ENCODE peak calls at places on chromosome 5, in five cellular contexts. One of them, this sample, is unnamed.

GRCh38 chr5:24538345-24538744 is 106.4 kb downstream of the CDH10 start:
- DNase-seq in aorta: no peak
- DNase-seq in WERI-Rb-1: no peak
- DNase-seq in astrocyte: no peak
- DNase-seq in CD8-positive, alpha-beta memory T cell: no peak
- DNase-seq in this sample: no peak

GRCh38 chr5:115575167-115576070 is 26.9 kb downstream of the TICAM2 start:
- DNase-seq in CD8-positive, alpha-beta memory T cell: no peak
- DNase-seq in WERI-Rb-1: no peak
- DNase-seq in astrocyte: peak; percentile 87
- DNase-seq in aorta: no peak
- DNase-seq in this sample: no peak

GRCh38 chr5:150734579-150735384 is 24.0 kb downstream of the DCTN4 start:
- DNase-seq in aorta: no peak
- DNase-seq in WERI-Rb-1: no peak
- DNase-seq in CD8-positive, alpha-beta memory T cell: no peak
- DNase-seq in astrocyte: no peak
- DNase-seq in this sample: peak; percentile 41

GRCh38 chr5:127012933-127013332 is 17.4 kb downstream of the MARCHF3 start:
- DNase-seq in CD8-positive, alpha-beta memory T cell: no peak
- DNase-seq in aorta: no peak
- DNase-seq in WERI-Rb-1: no peak
- DNase-seq in astrocyte: peak; percentile 74
- DNase-seq in this sample: no peak

GRCh38 chr5:159695741-159696294 is 220.5 kb upstream of the ADRA1B start:
- DNase-seq in aorta: no peak
- DNase-seq in CD8-positive, alpha-beta memory T cell: no peak
- DNase-seq in astrocyte: no peak
- DNase-seq in WERI-Rb-1: no peak
- DNase-seq in this sample: no peak

GRCh38 chr5:56356121-56356875 is 123.2 kb upstream of the ANKRD55 start:
- DNase-seq in aorta: no peak
- DNase-seq in astrocyte: no peak
- DNase-seq in WERI-Rb-1: no peak
- DNase-seq in CD8-positive, alpha-beta memory T cell: no peak
- DNase-seq in this sample: no peak

GRCh38 chr5:143200781-143201398 is 202.6 kb downstream of the NR3C1 start:
- DNase-seq in astrocyte: peak; percentile 94
- DNase-seq in WERI-Rb-1: no peak
- DNase-seq in aorta: no peak
- DNase-seq in CD8-positive, alpha-beta memory T cell: no peak
- DNase-seq in this sample: no peak

GRCh38 chr5:3607541-3608147 is 12.0 kb downstream of the IRX1 start:
- DNase-seq in astrocyte: peak; percentile 38
- DNase-seq in WERI-Rb-1: no peak
- DNase-seq in aorta: no peak
- DNase-seq in CD8-positive, alpha-beta memory T cell: no peak
- DNase-seq in this sample: no peak

GRCh38 chr5:158139161-158139560 is 280.2 kb upstream of the CLINT1 start:
- DNase-seq in WERI-Rb-1: no peak
- DNase-seq in CD8-positive, alpha-beta memory T cell: no peak
- DNase-seq in astrocyte: peak; percentile 73
- DNase-seq in aorta: no peak
- DNase-seq in this sample: no peak

GRCh38 chr5:125659316-125660071 is 763.7 kb upstream of the GRAMD2B start:
- DNase-seq in astrocyte: peak; percentile 73
- DNase-seq in WERI-Rb-1: no peak
- DNase-seq in CD8-positive, alpha-beta memory T cell: no peak
- DNase-seq in aorta: no peak
- DNase-seq in this sample: no peak

GRCh38 chr5:162190-162564 is 29.1 kb upstream of the LRRC14B start:
- DNase-seq in astrocyte: no peak
- DNase-seq in CD8-positive, alpha-beta memory T cell: no peak
- DNase-seq in WERI-Rb-1: no peak
- DNase-seq in aorta: peak; percentile 53
- DNase-seq in this sample: no peak

GRCh38 chr5:124341066-124341943 is 405.1 kb downstream of the ZNF608 start:
- DNase-seq in astrocyte: no peak
- DNase-seq in WERI-Rb-1: no peak
- DNase-seq in aorta: no peak
- DNase-seq in CD8-positive, alpha-beta memory T cell: no peak
- DNase-seq in this sample: peak; percentile 15

GRCh38 chr5:55989860-55990259 is 4.9 kb downstream of the IL6ST start:
- DNase-seq in CD8-positive, alpha-beta memory T cell: no peak
- DNase-seq in aorta: no peak
- DNase-seq in WERI-Rb-1: no peak
- DNase-seq in astrocyte: no peak
- DNase-seq in this sample: no peak

GRCh38 chr5:172090976-172091547 is 84.6 kb upstream of the FBXW11 start:
- DNase-seq in aorta: peak; percentile 48
- DNase-seq in WERI-Rb-1: no peak
- DNase-seq in CD8-positive, alpha-beta memory T cell: no peak
- DNase-seq in astrocyte: no peak
- DNase-seq in this sample: no peak

GRCh38 chr5:132422720-132423442 is 53.4 kb downstream of the SLC22A5 start:
- DNase-seq in WERI-Rb-1: peak; percentile 62
- DNase-seq in astrocyte: no peak
- DNase-seq in CD8-positive, alpha-beta memory T cell: no peak
- DNase-seq in aorta: no peak
- DNase-seq in this sample: peak; percentile 53

GRCh38 chr5:143546394-143546793 is 142.9 kb upstream of the NR3C1 start:
- DNase-seq in aorta: no peak
- DNase-seq in WERI-Rb-1: no peak
- DNase-seq in astrocyte: no peak
- DNase-seq in CD8-positive, alpha-beta memory T cell: no peak
- DNase-seq in this sample: no peak

DNA sequence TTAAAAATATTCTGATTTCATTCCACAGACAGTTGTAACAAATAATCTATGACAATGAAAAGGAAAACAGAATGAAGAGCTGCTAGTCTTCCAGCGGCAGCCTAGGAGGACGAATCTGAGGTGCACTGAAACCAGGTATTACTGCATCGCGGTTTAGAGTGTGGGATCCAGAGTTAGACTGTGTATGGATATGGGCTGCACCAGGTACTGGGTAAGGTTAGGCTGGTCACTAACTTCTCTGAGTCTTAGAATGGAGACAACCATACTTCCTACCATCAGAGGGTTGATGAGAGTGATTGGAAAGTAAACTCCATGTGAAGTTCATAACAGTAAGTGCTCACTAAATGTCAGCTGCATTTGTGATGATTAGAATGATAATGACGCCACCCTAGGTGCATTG is 158.7 kb downstream of the MYO10 start:
- DNase-seq in astrocyte: no peak
- DNase-seq in aorta: no peak
- DNase-seq in CD8-positive, alpha-beta memory T cell: no peak
- DNase-seq in WERI-Rb-1: no peak
- DNase-seq in this sample: no peak
- H3K36me3 ChIP-seq in astrocyte: peaks cover 25% of the 10 kb centered on the region
- H3K36me3 ChIP-seq in aorta: no peaks in the 10 kb centered on the region
- H3K36me3 ChIP-seq in CD8-positive, alpha-beta memory T cell: no peaks in the 10 kb centered on the region
- H3K36me3 ChIP-seq in WERI-Rb-1: peaks cover 35% of the 10 kb centered on the region
- H3K36me3 ChIP-seq in this sample: no peaks in the 10 kb centered on the region

GRCh38 chr5:79619849-79620248 is 7.6 kb downstream of the TENT2 start:
- DNase-seq in astrocyte: no peak
- DNase-seq in CD8-positive, alpha-beta memory T cell: no peak
- DNase-seq in WERI-Rb-1: no peak
- DNase-seq in aorta: no peak
- DNase-seq in this sample: no peak
- H3K36me3 ChIP-seq in astrocyte: peaks cover 24% of the 10 kb centered on the region
- H3K36me3 ChIP-seq in CD8-positive, alpha-beta memory T cell: peaks cover 41% of the 10 kb centered on the region
- H3K36me3 ChIP-seq in WERI-Rb-1: peaks cover 77% of the 10 kb centered on the region
- H3K36me3 ChIP-seq in aorta: no peaks in the 10 kb centered on the region
- H3K36me3 ChIP-seq in this sample: no peaks in the 10 kb centered on the region

GRCh38 chr5:96994493-96994892 is 58.6 kb downstream of the LNPEP start:
- DNase-seq in CD8-positive, alpha-beta memory T cell: no peak
- DNase-seq in WERI-Rb-1: no peak
- DNase-seq in aorta: no peak
- DNase-seq in astrocyte: no peak
- DNase-seq in this sample: no peak

GRCh38 chr5:96993760-96994159 is 57.9 kb downstream of the LNPEP start:
- DNase-seq in astrocyte: no peak
- DNase-seq in aorta: no peak
- DNase-seq in CD8-positive, alpha-beta memory T cell: no peak
- DNase-seq in WERI-Rb-1: no peak
- DNase-seq in this sample: no peak

GRCh38 chr5:96990102-96990501 is 54.2 kb downstream of the LNPEP start:
- DNase-seq in aorta: no peak
- DNase-seq in WERI-Rb-1: no peak
- DNase-seq in astrocyte: no peak
- DNase-seq in CD8-positive, alpha-beta memory T cell: no peak
- DNase-seq in this sample: no peak

GRCh38 chr5:96995419-96995818 is 59.5 kb downstream of the LNPEP start:
- DNase-seq in CD8-positive, alpha-beta memory T cell: no peak
- DNase-seq in astrocyte: no peak
- DNase-seq in aorta: no peak
- DNase-seq in WERI-Rb-1: no peak
- DNase-seq in this sample: no peak

DNA sequence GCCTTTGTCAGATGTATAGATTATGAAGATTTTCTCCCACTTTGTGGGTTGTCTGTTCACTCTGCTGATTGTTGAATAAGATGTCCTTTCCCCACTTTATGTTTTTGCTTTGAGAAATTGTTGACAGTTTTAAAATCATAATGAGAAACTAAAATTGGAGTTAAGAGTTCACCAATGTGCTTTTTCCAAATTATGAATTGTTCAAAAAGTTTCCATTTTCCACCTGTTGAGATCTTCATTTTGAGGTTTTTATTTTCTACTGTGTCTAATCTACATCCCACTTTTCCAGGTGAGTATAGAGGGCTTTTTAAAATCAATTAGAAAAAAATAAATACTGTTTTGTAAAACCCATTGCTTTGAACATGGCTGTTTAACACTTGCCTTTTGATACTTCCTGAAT is 55.8 kb downstream of the LNPEP start:
- DNase-seq in astrocyte: no peak
- DNase-seq in CD8-positive, alpha-beta memory T cell: no peak
- DNase-seq in aorta: no peak
- DNase-seq in WERI-Rb-1: no peak
- DNase-seq in this sample: no peak
- H3K36me3 ChIP-seq in astrocyte: no peaks in the 10 kb centered on the region
- H3K36me3 ChIP-seq in CD8-positive, alpha-beta memory T cell: peaks cover 26% of the 10 kb centered on the region
- H3K36me3 ChIP-seq in aorta: no peaks in the 10 kb centered on the region
- H3K36me3 ChIP-seq in WERI-Rb-1: peaks cover 13% of the 10 kb centered on the region
- H3K36me3 ChIP-seq in this sample: no peaks in the 10 kb centered on the region

DNA sequence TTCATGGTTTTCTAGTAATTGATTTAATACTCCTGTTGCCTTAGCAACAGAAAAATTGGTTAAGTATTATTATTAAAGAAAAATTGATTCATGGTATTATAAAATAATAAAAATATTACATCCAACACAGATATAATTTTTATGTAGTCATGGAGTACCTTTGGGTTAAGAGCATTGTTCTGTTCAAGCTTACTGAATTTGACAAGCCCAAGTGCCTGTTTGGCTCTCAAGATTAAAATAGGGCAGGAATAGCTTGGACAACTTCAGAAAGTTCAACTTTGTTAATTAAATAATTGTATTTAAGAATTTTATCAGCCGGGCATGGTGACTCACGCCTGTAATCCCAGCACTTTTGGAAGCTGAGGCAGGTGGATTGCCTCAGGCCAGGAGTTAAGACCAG is 82.0 kb downstream of the NIPBL start:
- DNase-seq in aorta: no peak
- DNase-seq in CD8-positive, alpha-beta memory T cell: no peak
- DNase-seq in astrocyte: no peak
- DNase-seq in WERI-Rb-1: no peak
- DNase-seq in this sample: no peak
- H3K36me3 ChIP-seq in aorta: no peaks in the 10 kb centered on the region
- H3K36me3 ChIP-seq in CD8-positive, alpha-beta memory T cell: peaks cover 15% of the 10 kb centered on the region
- H3K36me3 ChIP-seq in astrocyte: peaks cover 6% of the 10 kb centered on the region
- H3K36me3 ChIP-seq in WERI-Rb-1: peaks cover 56% of the 10 kb centered on the region
- H3K36me3 ChIP-seq in this sample: no peaks in the 10 kb centered on the region

This sample was measured in testis.